ENCODE peak calls at places on chromosomes 16 and 17, in nine cellular contexts. F, W, A, C, Z, S, M, E and U are unnamed samples.

GRCh38 chr17:6458416-6458950 is 14.2 kb downstream of the PIMREG start:
- DNase-seq in F (no peak), W (no peak), A (no peak), C (no peak), Z (no peak), S (no peak), M (no peak), E (no peak), U (no peak)

GRCh38 chr17:80524150-80524712 is 20.4 kb upstream of the RPTOR start:
- DNase-seq in F (no peak), W (no peak), A (peak), C (no peak), Z (no peak), S (no peak), M (no peak), E (no peak), U (no peak)

GRCh38 chr16:31382485-31383161 is 10.5 kb upstream of the ITGAD start:
- DNase-seq in F (peak), W (peak), A (peak), C (peak), Z (no peak), S (peak), M (peak), E (peak), U (peak)

GRCh38 chr17:28950017-28950751 is 1.1 kb downstream of the PHF12 start:
- DNase-seq in F (peak), W (peak), A (peak), C (peak), Z (no peak), S (peak), M (peak), E (peak), U (peak)

GRCh38 chr17:55750750-55751641 is at the start of gene PCTP:
- DNase-seq in F (peak), W (peak), A (peak), C (peak), Z (peak), S (peak), M (peak), E (peak), U (peak)

GRCh38 chr17:69733171-69734014 is 318.9 kb downstream of the MAP2K6 start:
- DNase-seq in F (peak), W (no peak), A (peak), C (no peak), Z (no peak), S (peak), M (no peak), E (no peak), U (peak)

GRCh38 chr17:64103751-64104364 is 26.1 kb downstream of the ERN1 start:
- DNase-seq in F (peak), W (no peak), A (no peak), C (no peak), Z (no peak), S (no peak), M (no peak), E (no peak), U (peak)

GRCh38 chr17:47253541-47254402 is at the start of gene ITGB3:
- DNase-seq in F (peak), W (peak), A (peak), C (peak), Z (no peak), S (peak), M (peak), E (peak), U (peak)

GRCh38 chr17:7336240-7337175 is at the start of gene ACAP1:
- DNase-seq in F (no peak), W (no peak), A (no peak), C (no peak), Z (no peak), S (peak), M (peak), E (no peak), U (no peak)

GRCh38 chr17:61201211-61201610 is 198.4 kb upstream of the TBX2 start:
- DNase-seq in F (peak), W (no peak), A (peak), C (no peak), Z (no peak), S (peak), M (no peak), E (no peak), U (peak)

GRCh38 chr16:30519120-30520049 is 7.0 kb downstream of the ZNF768 start:
- DNase-seq in F (no peak), W (no peak), A (no peak), C (no peak), Z (no peak), S (no peak), M (no peak), E (no peak), U (no peak)

GRCh38 chr16:49921791-49922456 is 66.0 kb upstream of the ZNF423 start:
- DNase-seq in F (peak), W (peak), A (peak), C (peak), Z (no peak), S (peak), M (peak), E (peak), U (peak)

GRCh38 chr17:61447358-61447757 is 4.9 kb upstream of the TBX4 start:
- DNase-seq in F (no peak), W (no peak), A (no peak), C (no peak), Z (no peak), S (no peak), M (no peak), E (no peak), U (no peak)

GRCh38 chr16:86961133-86961720 is 356.0 kb downstream of the C16orf95 start:
- DNase-seq in F (peak), W (no peak), A (peak), C (no peak), Z (no peak), S (no peak), M (no peak), E (no peak), U (peak)

GRCh38 chr17:48322060-48322459 is 108.0 kb downstream of the SKAP1 start:
- DNase-seq in F (peak), W (no peak), A (peak), C (no peak), Z (no peak), S (no peak), M (no peak), E (no peak), U (peak)
- TF ChIP-seq CTCF in F (no peak), W (no peak), A (peak), C (no peak), Z (no peak), S (no peak), M (no peak), E (peak), U (peak)

DNA sequence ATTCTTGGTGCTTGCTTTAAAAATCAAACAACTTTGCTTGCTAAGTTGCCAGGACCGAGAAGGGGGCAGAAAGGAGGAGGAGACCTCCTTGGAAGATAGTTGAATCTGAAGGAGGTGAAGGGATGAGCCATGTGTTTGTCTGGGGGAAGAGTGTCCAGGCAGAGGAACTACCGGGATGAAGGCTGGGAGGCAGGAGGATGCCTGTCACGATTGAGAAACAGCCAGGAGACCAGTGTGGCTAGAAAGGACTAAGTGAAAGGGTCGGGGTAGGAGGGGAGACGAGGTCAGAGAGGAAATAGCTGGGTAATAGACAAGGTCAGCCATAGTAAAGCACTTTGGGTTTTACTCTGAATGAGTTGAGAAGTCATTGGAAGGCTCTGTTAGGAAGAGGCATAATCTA is 38.9 kb upstream of the CSNK2A2 start:
- DNase-seq in F (no peak), W (no peak), A (no peak), C (peak), Z (no peak), S (no peak), M (no peak), E (no peak), U (no peak)
- H3K4me3 ChIP-seq in F (no peak), W (no peak), A (no peak), C (peak), Z (no peak), S (no peak), M (no peak), E (peak), U (no peak)

GRCh38 chr17:37791985-37792384 is 47.1 kb upstream of the HNF1B start:
- DNase-seq in F (no peak), W (no peak), A (no peak), C (no peak), Z (no peak), S (no peak), M (no peak), E (no peak), U (no peak)

GRCh38 chr17:37790153-37790552 is 45.3 kb upstream of the HNF1B start:
- DNase-seq in F (no peak), W (no peak), A (no peak), C (no peak), Z (no peak), S (no peak), M (no peak), E (no peak), U (no peak)

GRCh38 chr17:37789166-37789565 is 44.3 kb upstream of the HNF1B start:
- DNase-seq in F (no peak), W (no peak), A (no peak), C (no peak), Z (no peak), S (no peak), M (no peak), E (no peak), U (no peak)

GRCh38 chr17:37792787-37793186 is 47.9 kb upstream of the HNF1B start:
- DNase-seq in F (no peak), W (no peak), A (no peak), C (peak), Z (no peak), S (no peak), M (no peak), E (no peak), U (peak)

GRCh38 chr17:37791434-37791833 is 46.6 kb upstream of the HNF1B start:
- DNase-seq in F (peak), W (no peak), A (peak), C (peak), Z (no peak), S (no peak), M (peak), E (no peak), U (peak)
- TF ChIP-seq CTCF in F (peak), W (no peak), A (peak), C (peak), Z (no peak), S (peak), M (peak), E (peak), U (peak)

GRCh38 chr16:716250-716607 is 1.3 kb downstream of the METRN start:
- DNase-seq in F (peak), W (no peak), A (peak), C (peak), Z (no peak), S (no peak), M (no peak), E (peak), U (peak)
- H3K4me3 ChIP-seq in F (peak), W (peak), A (peak), C (peak), Z (peak), S (peak), M (peak), E (peak), U (peak)

DNA sequence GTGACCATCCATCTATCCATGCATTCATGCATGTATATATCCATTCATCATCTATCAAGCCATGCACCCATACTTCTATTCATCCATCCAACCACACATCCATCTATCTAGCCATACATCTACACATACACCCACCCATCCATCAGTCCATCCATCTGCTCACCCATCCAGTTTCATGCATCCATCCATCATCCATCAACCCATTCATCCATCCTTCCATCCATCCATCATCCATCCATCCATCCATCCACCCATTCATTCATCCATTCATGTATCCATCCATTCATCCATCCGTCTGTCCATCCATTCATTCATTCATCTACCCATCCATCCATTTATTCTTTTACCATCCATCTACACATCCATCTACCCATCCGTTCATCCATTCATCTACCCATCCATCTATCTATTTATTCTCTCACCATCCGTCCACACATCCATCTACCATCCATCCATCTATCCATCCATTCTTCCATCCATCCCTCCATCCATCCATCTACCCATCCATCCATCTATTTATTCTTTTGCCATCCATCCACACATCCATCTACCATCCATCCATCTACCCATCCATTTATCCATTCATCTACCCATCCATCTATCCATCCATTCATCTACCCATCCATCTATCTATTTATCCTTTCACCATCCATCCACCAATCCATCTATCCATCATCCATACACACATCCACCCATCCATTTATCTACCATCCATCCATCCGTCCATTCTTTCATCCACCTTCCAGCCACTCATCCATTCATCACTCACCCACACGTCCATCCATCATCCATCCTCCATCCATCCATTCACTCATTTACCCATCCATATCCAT is 3.2 kb downstream of the CCL17 start:
- DNase-seq in F (no peak), W (no peak), A (no peak), C (no peak), Z (no peak), S (no peak), M (no peak), E (no peak), U (no peak)
- TF ChIP-seq CTCF in F (no peak), W (no peak), A (no peak), C (no peak), Z (no peak), S (no peak), M (no peak), E (no peak), U (no peak)

GRCh38 chr16:14302399-14303181 is 231.5 kb downstream of the MRTFB start:
- DNase-seq in F (no peak), W (no peak), A (no peak), C (peak), Z (no peak), S (no peak), M (no peak), E (peak), U (peak)

GRCh38 chr16:14304891-14305459 is 233.9 kb downstream of the MRTFB start:
- DNase-seq in F (no peak), W (no peak), A (no peak), C (no peak), Z (no peak), S (no peak), M (no peak), E (no peak), U (no peak)

GRCh38 chr16:14303182-14303618 is 232.1 kb downstream of the MRTFB start:
- DNase-seq in F (peak), W (no peak), A (peak), C (peak), Z (no peak), S (no peak), M (no peak), E (peak), U (peak)

GRCh38 chr16:14302031-14302398 is 230.9 kb downstream of the MRTFB start:
- DNase-seq in F (peak), W (peak), A (peak), C (peak), Z (no peak), S (peak), M (no peak), E (peak), U (peak)

GRCh38 chr16:14303654-14304394 is 232.7 kb downstream of the MRTFB start:
- DNase-seq in F (no peak), W (peak), A (no peak), C (peak), Z (no peak), S (no peak), M (no peak), E (peak), U (no peak)
- H3K4me3 ChIP-seq in F (peak), W (peak), A (peak), C (peak), Z (peak), S (peak), M (peak), E (peak), U (peak)

DNA sequence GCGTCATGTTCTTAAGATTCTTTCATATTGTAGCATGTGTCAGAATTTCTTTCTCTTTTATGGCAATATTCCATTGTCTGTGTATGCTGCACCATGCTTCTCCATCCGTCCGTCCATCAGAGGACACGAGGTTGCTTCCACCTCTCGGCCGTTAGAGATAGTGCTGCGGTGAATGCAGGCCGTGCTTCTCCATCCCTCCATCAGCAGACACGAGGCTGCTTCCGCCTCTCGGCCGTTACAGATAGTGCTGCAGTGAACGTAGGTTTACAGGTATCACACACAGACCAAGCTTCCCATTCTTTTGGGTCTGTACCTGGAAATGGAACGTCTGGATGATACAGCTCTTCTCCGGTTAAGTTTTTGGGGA is 113.5 kb downstream of the CMIP start:
- DNase-seq in F (no peak), W (no peak), A (no peak), C (no peak), Z (no peak), S (no peak), M (no peak), E (no peak), U (no peak)
- TF ChIP-seq CTCF in F (no peak), W (no peak), A (no peak), C (no peak), Z (no peak), S (no peak), M (no peak), E (no peak), U (no peak)

GRCh38 chr17:21453144-21453982 is 77.2 kb downstream of the KCNJ12 start:
- DNase-seq in F (no peak), W (no peak), A (no peak), C (no peak), Z (no peak), S (no peak), M (no peak), E (no peak), U (peak)
- H3K4me3 ChIP-seq in F (no peak), W (peak), A (no peak), C (no peak), Z (peak), S (peak), M (no peak), E (no peak), U (no peak)